ENCODE peak calls at places on chromosomes 4 and X, in four cellular contexts. W, S, K and E are unnamed samples.

GRCh38 chrX:132505116-132505515 is 16.3 kb upstream of the MBNL3 start:
- DNase-seq in K (no peak), S (peak), W (no peak), E (no peak)

GRCh38 chr4:74531952-74532794 is 87.2 kb downstream of the AREG start:
- DNase-seq in W (peak), K (no peak), S (peak), E (no peak)

GRCh38 chrX:48508400-48509244 is at the start of gene PORCN:
- DNase-seq in K (peak), W (peak), S (peak), E (peak)

GRCh38 chr4:183860110-183860509 is 45.0 kb upstream of the STOX2 start:
- DNase-seq in W (no peak), K (no peak), S (no peak), E (no peak)

GRCh38 chr4:168498259-168498658 is 1.4 kb downstream of the PALLD start:
- DNase-seq in W (no peak), S (peak), K (no peak), E (no peak)

GRCh38 chr4:142265536-142265935 is 580.6 kb downstream of the INPP4B start:
- DNase-seq in S (peak), K (no peak), W (peak), E (no peak)

GRCh38 chr4:98539741-98540140 is 118.7 kb downstream of the TSPAN5 start:
- DNase-seq in S (no peak), W (no peak), K (no peak), E (no peak)

GRCh38 chr4:169136330-169136729 is 126.3 kb upstream of the CBR4 start:
- DNase-seq in S (no peak), W (no peak), K (no peak), E (no peak)

GRCh38 chr4:158856852-158857251 is 88.0 kb downstream of the FNIP2 start:
- DNase-seq in S (peak), K (no peak), W (peak), E (no peak)

GRCh38 chr4:6032249-6033244 is 14.3 kb upstream of the C4orf50 start:
- DNase-seq in W (no peak), K (no peak), S (no peak), E (no peak)

GRCh38 chrX:30610050-30610449 is 32.5 kb upstream of the TASL start:
- DNase-seq in K (no peak), W (no peak), S (no peak), E (no peak)

GRCh38 chrX:15930585-15930984 is 76.0 kb upstream of the AP1S2 start:
- DNase-seq in W (peak), K (no peak), S (peak), E (no peak)